ENCODE peak calls at places on chromosome 7, in five cellular contexts. E is IMR-90, A is lower lobe of right lung, Q is H9, F is GM23338. D is an unnamed sample. For H3K27me3, the result is how much of the 10 kb centered on the place peaks cover.

GRCh38 chr7:50812847-50813475 is 30.3 kb upstream of the GRB10 start:
- DNase-seq in Q (no peak), E (peak), F (peak), A (peak), D (peak)

GRCh38 chr7:143936087-143937009 is 1.3 kb downstream of the OR2F2 start:
- DNase-seq in F (no peak), Q (no peak), E (peak), A (no peak), D (no peak)

GRCh38 chr7:12351843-12352242 is 51.8 kb downstream of the VWDE start:
- DNase-seq in E (no peak), A (no peak), F (no peak), Q (no peak), D (no peak)

GRCh38 chr7:157627646-157628045 is 290.8 kb downstream of the DNAJB6 start:
- DNase-seq in Q (no peak), F (no peak), A (no peak), E (no peak), D (no peak)

GRCh38 chr7:134327896-134328295 is 11.2 kb upstream of the SLC35B4 start:
- DNase-seq in Q (peak), A (no peak), E (peak), F (peak), D (no peak)

GRCh38 chr7:94436018-94436604 is 41.4 kb downstream of the COL1A2 start:
- DNase-seq in E (peak), A (no peak), Q (peak), F (peak), D (no peak)

GRCh38 chr7:21754963-21755362 is 190.7 kb downstream of the CDCA7L start:
- DNase-seq in E (no peak), A (no peak), F (peak), Q (peak), D (no peak)

GRCh38 chr7:92976931-92977330 is 140.6 kb upstream of the CDK6 start:
- DNase-seq in A (no peak), E (no peak), F (no peak), Q (no peak), D (no peak)

GRCh38 chr7:30510124-30511074 is 5.8 kb upstream of the GGCT start:
- DNase-seq in E (peak), F (peak), Q (no peak), A (peak), D (no peak)

GRCh38 chr7:74542558-74543117 is 88.9 kb downstream of the GTF2IRD1 start:
- DNase-seq in E (no peak), F (no peak), A (no peak), Q (no peak), D (peak)

GRCh38 chr7:39565538-39565937 is 666 bp upstream of the YAE1 start:
- DNase-seq in F (no peak), E (no peak), A (no peak), Q (no peak), D (no peak)

GRCh38 chr7:27148031-27148775 is 629 bp upstream of the HOXA6 start:
- DNase-seq in A (peak), F (peak), Q (no peak), E (no peak), D (peak)

GRCh38 chr7:140209866-140210609 is 33.3 kb upstream of the KDM7A start:
- DNase-seq in E (no peak), F (no peak), A (peak), Q (no peak), D (no peak)

GRCh38 chr7:127582361-127582760 is 3.0 kb downstream of the GCC1 start:
- DNase-seq in E (no peak), A (no peak), F (no peak), Q (no peak), D (peak)

GRCh38 chr7:77415822-77416620 is at the start of gene GSAP:
- DNase-seq in Q (peak), F (peak), A (peak), E (no peak), D (peak)

GRCh38 chr7:88268858-88269257 is 37.8 kb downstream of the STEAP4 start:
- DNase-seq in E (no peak), A (no peak), Q (no peak), F (no peak), D (no peak)

GRCh38 chr7:115217373-115217772 is 295.5 kb downstream of the MDFIC start:
- DNase-seq in F (no peak), Q (no peak), E (no peak), A (no peak), D (no peak)

GRCh38 chr7:142862401-142863400 is 7.8 kb downstream of the EPHB6 start:
- DNase-seq in Q (no peak), F (no peak), A (no peak), E (no peak), D (no peak)

GRCh38 chr7:130844811-130845580 is 111.0 kb upstream of the KLF14 start:
- DNase-seq in A (no peak), F (no peak), Q (no peak), E (peak), D (no peak)

GRCh38 chr7:142681693-142682092 is 67.6 kb upstream of the PRSS1 start:
- DNase-seq in F (no peak), A (no peak), Q (no peak), E (no peak), D (no peak)

GRCh38 chr7:113200281-113200680 is 81.9 kb upstream of the SMIM30 start:
- DNase-seq in Q (no peak), E (no peak), F (no peak), A (no peak), D (no peak)

GRCh38 chr7:28473567-28474266 is 61.4 kb downstream of the CREB5 start:
- DNase-seq in F (no peak), E (no peak), A (no peak), Q (no peak), D (peak)

GRCh38 chr7:33882040-33882800 is 23.1 kb upstream of the BMPER start:
- DNase-seq in E (no peak), A (no peak), F (no peak), Q (no peak), D (peak)

GRCh38 chr7:39609084-39609461 is 14.3 kb upstream of the RALA start:
- DNase-seq in Q (no peak), F (no peak), E (peak), A (no peak), D (peak)

GRCh38 chr7:80057503-80057902 is 77.1 kb upstream of the GNAI1 start:
- DNase-seq in F (no peak), A (no peak), Q (no peak), E (no peak), D (no peak)

GRCh38 chr7:157560710-157561522 is 224.1 kb downstream of the DNAJB6 start:
- DNase-seq in F (no peak), E (no peak), Q (no peak), A (no peak), D (no peak)

GRCh38 chr7:92645531-92646061 is 55.4 kb upstream of the FAM133B start:
- DNase-seq in F (no peak), A (no peak), E (peak), Q (no peak), D (no peak)

GRCh38 chr7:82445226-82445625 is 1.6 kb upstream of the CACNA2D1 start:
- DNase-seq in E (no peak), Q (no peak), F (peak), A (no peak), D (no peak)

GRCh38 chr7:379456-380225 is 89.7 kb downstream of the FOXL3 start:
- DNase-seq in Q (peak), A (peak), E (no peak), F (peak), D (peak)

GRCh38 chr7:41438919-41439882 is 263.7 kb downstream of the INHBA start:
- DNase-seq in A (no peak), F (no peak), Q (no peak), E (no peak), D (no peak)
- TF ChIP-seq CTCF in A (no peak), F (peak), Q (peak), E (no peak), D (no peak)

GRCh38 chr7:48355346-48355745 is 184.1 kb downstream of the ABCA13 start:
- DNase-seq in Q (no peak), A (no peak), F (no peak), E (no peak), D (no peak)
- H3K27me3 ChIP-seq in Q (under half), A (under half), F (under half), E (under half), D (under half)

GRCh38 chr7:100044719-100045118 is 4.9 kb upstream of the ZSCAN21 start:
- DNase-seq in A (no peak), F (no peak), E (no peak), Q (no peak), D (no peak)
- TF ChIP-seq CTCF in A (no peak), F (peak), E (no peak), Q (no peak), D (no peak)

DNA sequence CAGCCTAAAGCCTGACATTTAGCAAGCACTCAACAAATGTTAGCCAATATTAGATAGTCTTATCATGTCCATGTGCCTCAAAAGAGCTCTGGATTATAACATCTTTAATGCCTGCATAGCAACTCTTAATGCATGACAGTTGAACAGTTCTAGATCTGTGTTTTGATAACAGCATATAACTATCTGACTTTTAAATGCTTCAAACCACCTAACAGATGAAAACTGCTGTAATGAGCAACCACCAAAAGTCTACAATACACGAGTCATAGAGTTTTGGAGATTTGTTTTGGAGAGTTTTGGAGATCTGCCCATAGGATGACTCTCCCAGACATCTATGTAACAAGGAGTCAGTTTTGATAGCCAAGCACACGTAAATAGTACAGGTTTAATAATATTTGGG is 227.3 kb downstream of the TWIST1 start:
- DNase-seq in A (no peak), Q (no peak), F (no peak), E (peak), D (no peak)
- H3K27me3 ChIP-seq in A (under half), Q (under half), F (under half), E (under half), D (under half)

DNA sequence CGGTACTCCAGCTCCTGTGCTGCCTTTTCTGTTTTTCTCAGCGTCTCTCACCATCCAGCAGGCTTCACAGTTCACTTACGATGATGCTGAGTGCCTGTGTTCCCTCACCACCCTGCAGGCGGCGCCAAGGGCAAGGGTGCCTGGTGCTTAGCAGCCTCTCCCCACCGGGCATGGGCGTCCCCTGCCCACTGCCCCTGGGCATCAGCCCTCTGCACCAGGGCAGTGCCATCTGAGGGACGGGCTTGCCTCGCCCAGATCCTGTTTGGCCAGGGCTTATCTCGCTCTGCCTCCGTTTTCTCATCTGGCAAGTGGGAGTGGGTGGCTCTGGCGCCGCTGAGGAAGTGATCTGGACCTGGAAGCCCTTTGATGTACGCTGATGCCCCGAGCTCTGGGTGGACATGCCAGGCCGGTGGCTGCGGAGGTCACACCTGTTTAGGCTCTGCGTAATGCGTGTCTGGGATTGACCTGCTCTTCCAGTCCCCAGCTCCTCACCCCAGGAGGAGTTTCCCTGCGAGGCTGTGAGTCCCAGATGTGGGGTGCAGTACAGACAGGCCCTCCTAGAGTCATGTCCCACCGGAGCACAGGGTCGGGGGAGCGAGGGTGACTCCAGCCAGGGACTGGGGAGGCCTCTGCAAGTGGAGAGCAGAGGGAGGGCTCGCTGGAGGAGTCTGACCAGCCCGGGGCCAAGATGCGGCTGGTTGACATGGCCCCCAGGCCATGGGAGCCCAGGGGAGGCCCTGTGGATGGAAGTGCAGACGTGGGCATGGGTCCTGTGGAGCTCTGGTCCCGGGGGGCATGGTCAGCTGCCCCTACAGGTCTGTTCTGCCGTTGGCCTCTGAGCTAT is 11.8 kb downstream of the TTYH3 start:
- DNase-seq in F (peak), A (no peak), Q (peak), E (no peak), D (no peak)
- TF ChIP-seq CTCF in F (peak), A (peak), Q (peak), E (peak), D (no peak)

GRCh38 chr7:76220185-76221057 is 18.7 kb downstream of the SRRM3 start:
- DNase-seq in Q (peak), E (peak), F (peak), A (no peak), D (peak)
- H3K27me3 ChIP-seq in Q (under half), E (under half), F (under half), A (under half), D (half or more)

GRCh38 chr7:129047761-129048160 is 7.2 kb downstream of the TNPO3 start:
- DNase-seq in Q (no peak), E (no peak), A (no peak), F (no peak), D (no peak)
- TF ChIP-seq CTCF in Q (no peak), E (no peak), A (no peak), F (no peak), D (no peak)

GRCh38 chr7:47611045-47611511 is 29.2 kb upstream of the TNS3 start:
- DNase-seq in Q (no peak), F (no peak), E (no peak), A (no peak), D (no peak)

GRCh38 chr7:47610506-47611044 is 28.7 kb upstream of the TNS3 start:
- DNase-seq in Q (no peak), A (no peak), E (peak), F (no peak), D (no peak)

GRCh38 chr7:47609803-47610452 is 28.0 kb upstream of the TNS3 start:
- DNase-seq in Q (no peak), A (no peak), E (peak), F (no peak), D (peak)

GRCh38 chr7:47617131-47617530 is 35.2 kb upstream of the TNS3 start:
- DNase-seq in Q (no peak), F (no peak), E (no peak), A (no peak), D (no peak)

GRCh38 chr7:47614450-47614849 is 32.5 kb upstream of the TNS3 start:
- DNase-seq in F (no peak), E (no peak), A (no peak), Q (no peak), D (no peak)
- H3K27me3 ChIP-seq in F (under half), E (under half), A (under half), Q (under half), D (under half)

GRCh38 chr7:40723829-40724228 is 589.0 kb downstream of the SUGCT start:
- DNase-seq in E (no peak), A (no peak), Q (no peak), F (no peak), D (no peak)

GRCh38 chr7:40721344-40721949 is 586.6 kb downstream of the SUGCT start:
- DNase-seq in E (no peak), A (no peak), Q (no peak), F (no peak), D (no peak)

GRCh38 chr7:40726559-40726958 is 591.8 kb downstream of the SUGCT start:
- DNase-seq in F (peak), A (no peak), E (no peak), Q (no peak), D (no peak)
- TF ChIP-seq CTCF in F (peak), A (no peak), E (no peak), Q (peak), D (no peak)